ENCODE peak calls at places on chromosome 22, in seven cellular contexts. E is esophagus muscularis mucosa, F is Panc1, L is breast epithelium, Y is HL-60, O is transverse colon, I is spleen. N is an unnamed sample.

GRCh38 chr22:17077255-17077654 is 7.5 kb upstream of the IL17RA start:
- DNase-seq in E (no peak), F (no peak), L (no peak), Y (no peak), O (no peak), I (no peak), N (no peak)

GRCh38 chr22:19674129-19674928 is 40.0 kb upstream of the SEPTIN5 start:
- DNase-seq in E (no peak), F (no peak), L (no peak), Y (no peak), O (no peak), I (no peak), N (no peak)

GRCh38 chr22:27866136-27867091 is 52.6 kb downstream of the PITPNB start:
- DNase-seq in E (no peak), F (no peak), L (no peak), Y (peak; percentile 10), O (no peak), I (no peak), N (peak; percentile 23)

GRCh38 chr22:50485221-50486131 is 1.2 kb upstream of the MIOX start:
- DNase-seq in E (no peak), F (no peak), L (no peak), Y (no peak), O (no peak), I (no peak), N (no peak)

GRCh38 chr22:38756631-38757463 is 1.0 kb upstream of the SUN2 start:
- DNase-seq in E (no peak), F (no peak), L (no peak), Y (no peak), O (peak; percentile 21), I (peak; percentile 83), N (no peak)

GRCh38 chr22:49935561-49935960 is 17.1 kb downstream of the CRELD2 start:
- DNase-seq in E (no peak), F (no peak), L (no peak), Y (no peak), O (no peak), I (no peak), N (no peak)

GRCh38 chr22:22785316-22786065 is 102.1 kb upstream of the IGLL5 start:
- DNase-seq in E (no peak), F (no peak), L (no peak), Y (no peak), O (no peak), I (no peak), N (no peak)

GRCh38 chr22:29877620-29878019 is 5.4 kb upstream of the MTMR3 start:
- DNase-seq in E (no peak), F (no peak), L (no peak), Y (no peak), O (no peak), I (no peak), N (no peak)

GRCh38 chr22:17672417-17672991 is 33.9 kb downstream of the BCL2L13 start:
- DNase-seq in E (no peak), F (no peak), L (no peak), Y (no peak), O (no peak), I (no peak), N (no peak)

GRCh38 chr22:38942702-38943101 is 14.7 kb upstream of the APOBEC3A start:
- DNase-seq in E (no peak), F (no peak), L (no peak), Y (no peak), O (no peak), I (no peak), N (no peak)

GRCh38 chr22:49087163-49087562 is 740.5 kb downstream of the BRD1 start:
- DNase-seq in E (no peak), F (no peak), L (no peak), Y (no peak), O (no peak), I (peak; percentile 36), N (no peak)

GRCh38 chr22:20903093-20903492 is 14.1 kb upstream of the CRKL start:
- DNase-seq in E (no peak), F (no peak), L (no peak), Y (no peak), O (no peak), I (no peak), N (no peak)
- TF ChIP-seq POLR2AphosphoS5 in E (no peak), F (no peak), L (no peak), Y (no peak), O (no peak), I (no peak), N (no peak)

GRCh38 chr22:41966225-41966606 is 3.0 kb upstream of the SEPTIN3 start:
- DNase-seq in E (no peak), F (no peak), L (no peak), Y (no peak), O (no peak), I (no peak), N (no peak)

GRCh38 chr22:41964106-41964494 is 5.1 kb upstream of the SEPTIN3 start:
- DNase-seq in E (no peak), F (no peak), L (peak; percentile 70), Y (no peak), O (no peak), I (no peak), N (no peak)

GRCh38 chr22:41968601-41969000 is 642 bp upstream of the SEPTIN3 start:
- DNase-seq in E (no peak), F (no peak), L (no peak), Y (no peak), O (peak; percentile 37), I (no peak), N (no peak)

GRCh38 chr22:41969110-41969646 is at the start of gene SEPTIN3:
- DNase-seq in E (no peak), F (no peak), L (no peak), Y (no peak), O (no peak), I (no peak), N (no peak)

DNA sequence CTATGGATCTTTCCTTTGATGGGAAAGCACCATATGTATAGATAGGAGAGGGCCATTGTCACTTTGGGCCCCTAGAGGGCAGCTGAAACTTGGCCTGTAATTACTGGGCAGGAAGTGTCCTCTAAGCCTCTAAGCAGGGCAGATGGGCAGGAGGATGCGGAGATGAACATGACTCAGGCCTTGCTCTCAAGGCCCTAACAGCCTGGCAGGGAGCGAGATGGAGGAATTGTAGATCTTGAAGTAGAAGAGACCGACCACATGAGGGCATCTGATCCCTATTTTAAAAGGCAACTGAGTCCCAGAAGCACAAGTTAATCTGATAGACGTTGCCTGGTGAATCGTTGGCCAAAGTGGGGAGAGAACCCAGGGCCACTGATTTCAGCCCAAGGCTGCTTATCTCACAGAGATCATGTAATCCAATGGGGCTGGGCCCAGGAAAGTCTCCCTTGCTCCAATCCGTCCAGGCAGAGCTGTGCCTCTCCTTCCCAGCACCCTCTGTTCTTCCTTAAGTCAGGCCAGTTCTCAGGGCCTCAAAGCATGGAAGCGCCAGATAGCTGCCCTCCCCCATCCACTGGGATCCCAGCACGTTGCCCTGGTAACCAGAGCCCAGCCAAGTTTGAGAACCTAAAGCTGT is 2.5 kb upstream of the SEPTIN3 start:
- DNase-seq in E (no peak), F (peak; percentile 48), L (no peak), Y (peak; percentile 74), O (peak; percentile 41), I (no peak), N (peak; percentile 28)
- TF ChIP-seq CTCF in E (no peak), F (no peak), L (no peak), Y (peak; percentile 23), O (peak; percentile 30), I (peak; percentile 19), N (peak; percentile 15)

DNA sequence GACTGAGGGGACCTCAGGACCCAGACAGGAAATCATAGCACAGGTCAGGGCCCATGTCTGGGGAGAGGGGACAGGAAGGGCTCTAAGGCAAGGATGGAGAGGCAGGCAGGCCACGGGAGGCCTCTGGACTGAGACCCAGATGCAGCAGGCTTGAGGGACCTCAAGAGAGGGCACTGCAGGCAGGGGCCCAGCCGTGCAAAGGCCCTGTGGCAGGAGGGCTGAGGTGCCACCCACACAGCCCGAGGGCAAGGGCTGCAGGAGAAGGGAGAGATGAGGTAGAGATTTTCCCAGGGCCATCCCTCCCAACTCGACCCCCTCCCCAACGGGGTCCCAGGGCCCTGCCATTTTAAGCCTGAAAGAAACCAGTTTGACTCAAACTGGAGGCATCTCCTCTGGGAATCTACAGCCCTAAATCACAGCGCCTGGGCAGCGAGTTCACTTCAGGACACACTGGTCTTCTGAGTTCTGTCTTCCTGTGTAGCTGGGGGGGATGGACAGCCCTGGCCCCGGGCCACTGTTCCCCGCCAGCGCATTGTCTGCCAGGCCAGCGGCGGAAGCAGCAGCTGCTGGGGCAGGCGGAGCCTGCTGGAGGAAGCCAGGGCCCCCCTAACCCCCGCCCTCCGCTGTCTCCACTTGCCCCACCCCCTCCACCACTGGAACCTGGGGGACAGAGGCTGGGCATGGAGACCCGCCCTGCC is 20.3 kb upstream of the WNT7B start:
- DNase-seq in E (peak; percentile 98), F (no peak), L (peak; percentile 76), Y (peak; percentile 70), O (peak; percentile 79), I (peak; percentile 93), N (peak; percentile 64)
- H3K4me3 ChIP-seq in E (peak overlapping the region; percentile 16), F (no peak overlapping the region), L (no peak overlapping the region), Y (no peak overlapping the region), O (no peak overlapping the region), I (no peak overlapping the region), N (no peak overlapping the region)

GRCh38 chr22:44793506-44794225 is 41.3 kb downstream of the ARHGAP8 start:
- DNase-seq in E (no peak), F (no peak), L (no peak), Y (no peak), O (no peak), I (peak; percentile 44), N (no peak)
- TF ChIP-seq POLR2AphosphoS5 in E (no peak), F (no peak), L (no peak), Y (no peak), O (no peak), I (no peak), N (no peak)

GRCh38 chr22:31244044-31244942 is 32.2 kb downstream of the LIMK2 start:
- DNase-seq in E (no peak), F (no peak), L (no peak), Y (no peak), O (no peak), I (no peak), N (no peak)

GRCh38 chr22:31241936-31242335 is 29.8 kb downstream of the LIMK2 start:
- DNase-seq in E (no peak), F (no peak), L (no peak), Y (no peak), O (no peak), I (no peak), N (no peak)

GRCh38 chr22:31241200-31241599 is 29.1 kb downstream of the LIMK2 start:
- DNase-seq in E (no peak), F (no peak), L (no peak), Y (no peak), O (no peak), I (no peak), N (no peak)

GRCh38 chr22:31244943-31245451 is 32.9 kb downstream of the LIMK2 start:
- DNase-seq in E (no peak), F (no peak), L (no peak), Y (no peak), O (no peak), I (no peak), N (no peak)

DNA sequence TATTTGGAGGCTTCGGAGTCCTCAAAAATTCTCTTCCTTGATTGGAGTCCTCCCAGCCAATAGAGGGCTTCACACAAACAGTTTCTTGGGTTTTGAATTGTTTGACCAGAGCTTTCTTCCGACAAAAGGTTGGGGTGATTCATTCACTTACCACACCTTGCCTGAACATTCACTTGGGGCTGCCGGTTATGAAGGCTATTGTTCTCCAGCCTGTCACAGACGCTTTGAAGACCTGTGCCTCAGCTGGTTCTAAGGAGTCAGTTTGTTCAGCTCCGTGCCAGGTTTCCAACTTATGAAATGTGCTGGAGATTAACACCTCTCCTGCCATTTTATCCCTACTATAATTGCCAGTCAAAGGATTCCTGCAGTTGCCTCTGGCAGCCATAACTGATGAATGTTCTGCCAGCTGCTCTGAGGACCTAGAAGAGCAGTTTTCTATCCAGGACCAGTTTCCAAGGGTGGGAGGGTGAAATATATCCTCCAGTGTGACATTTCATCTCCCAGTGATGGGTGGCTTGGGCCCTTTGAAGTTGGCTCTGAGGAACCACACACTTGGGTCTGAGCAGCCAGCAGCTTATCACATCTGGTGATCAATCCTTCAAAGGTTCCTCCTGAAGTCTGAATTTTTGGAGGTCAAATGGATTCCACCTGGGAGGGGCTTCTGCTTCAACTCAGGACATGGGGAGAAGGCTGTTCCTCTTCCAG is 31.4 kb downstream of the LIMK2 start:
- DNase-seq in E (no peak), F (no peak), L (no peak), Y (no peak), O (no peak), I (no peak), N (no peak)
- TF ChIP-seq CTCF in E (no peak), F (no peak), L (no peak), Y (no peak), O (no peak), I (no peak), N (no peak)

N was measured in prostate gland.